ENCODE peak calls at places on chromosomes 3 and 15, in seven cellular contexts. A is hypothalamus, Y is astrocyte of the spinal cord, S is brain microvascular endothelial cell, P is cardiac muscle cell, B is stomach, Q is HEK293T. T is an unnamed sample.

GRCh38 chr15:85692873-85693272 is 101.9 kb downstream of the KLHL25 start:
- DNase-seq in A (no peak), Y (no peak), S (no peak), P (no peak), B (peak; percentile 35), Q (no peak), T (no peak)

GRCh38 chr15:99454941-99455795 is 110.6 kb upstream of the MEF2A start:
- DNase-seq in A (no peak), Y (peak; percentile 93), S (peak; percentile 96), P (peak; percentile 98), B (peak; percentile 89), Q (no peak), T (no peak)

GRCh38 chr3:181695661-181696491 is 15.8 kb upstream of the SOX2 start:
- DNase-seq in A (peak; percentile 64), Y (peak; percentile 36), S (no peak), P (peak; percentile 11), B (peak; percentile 38), Q (no peak), T (no peak)

GRCh38 chr3:24496529-24497482 is 2.2 kb upstream of the THRB start:
- DNase-seq in A (peak; percentile 34), Y (peak; percentile 89), S (peak; percentile 79), P (peak; percentile 95), B (peak; percentile 82), Q (peak; percentile 74), T (no peak)

GRCh38 chr3:174955513-174956001 is 96.4 kb downstream of the NAALADL2 start:
- DNase-seq in A (no peak), Y (peak; percentile 41), S (peak; percentile 48), P (peak; percentile 21), B (no peak), Q (no peak), T (no peak)

GRCh38 chr15:83061680-83062079 is 5.4 kb downstream of the BTBD1 start:
- DNase-seq in A (no peak), Y (peak; percentile 39), S (no peak), P (no peak), B (no peak), Q (no peak), T (no peak)

GRCh38 chr3:64463981-64464380 is 223.8 kb downstream of the ADAMTS9 start:
- DNase-seq in A (peak; percentile 53), Y (no peak), S (no peak), P (no peak), B (no peak), Q (no peak), T (no peak)

GRCh38 chr15:31262901-31263671 is 63.5 kb upstream of the KLF13 start:
- DNase-seq in A (no peak), Y (no peak), S (no peak), P (peak; percentile 50), B (peak; percentile 30), Q (no peak), T (peak; percentile 82)

GRCh38 chr15:26438316-26438715 is 334.6 kb downstream of the GABRB3 start:
- DNase-seq in A (no peak), Y (no peak), S (no peak), P (no peak), B (no peak), Q (no peak), T (no peak)

GRCh38 chr3:195450731-195451229 is 8.0 kb upstream of the ACAP2 start:
- DNase-seq in A (no peak), Y (peak; percentile 52), S (no peak), P (peak; percentile 94), B (no peak), Q (no peak), T (no peak)

GRCh38 chr3:171950373-171950772 is 89.0 kb upstream of the FNDC3B start:
- DNase-seq in A (no peak), Y (peak; percentile 76), S (peak; percentile 44), P (peak; percentile 25), B (no peak), Q (peak; percentile 24), T (no peak)

GRCh38 chr3:194150252-194150934 is 14.4 kb downstream of the HES1 start:
- DNase-seq in A (no peak), Y (no peak), S (no peak), P (no peak), B (no peak), Q (no peak), T (no peak)